ENCODE peak calls at places on chromosome 22, in nine cellular contexts. F is adrenal gland; W is heart right ventricle; J is IMR-90; P is tibial nerve; L is neuronal stem cell; Q is colonic mucosa; D is CD4-positive, alpha-beta memory T cell; B is astrocyte. E is an unnamed sample.

GRCh38 chr22:26673485-26673884 is 16.1 kb downstream of the MIAT start:
- DNase-seq in F (no peak), W (no peak), J (no peak), P (no peak), L (no peak), Q (peak; percentile 35), D (no peak), B (peak; percentile 41), E (peak; percentile 44)

GRCh38 chr22:43110444-43110926 is at the start of gene BIK:
- DNase-seq in F (peak; percentile 78), W (peak; percentile 38), J (no peak), P (peak; percentile 17), L (peak; percentile 56), Q (peak; percentile 72), D (peak; percentile 35), B (no peak), E (peak; percentile 30)

GRCh38 chr22:18001040-18001893 is 23.1 kb downstream of the MICAL3 start:
- DNase-seq in F (peak; percentile 94), W (peak; percentile 90), J (peak; percentile 99), P (peak; percentile 87), L (peak; percentile 98), Q (peak; percentile 92), D (peak; percentile 69), B (peak; percentile 97), E (peak; percentile 92)

GRCh38 chr22:20520093-20520511 is 12.7 kb downstream of the MED15 start:
- DNase-seq in F (peak; percentile 55), W (no peak), J (peak; percentile 82), P (no peak), L (no peak), Q (no peak), D (no peak), B (peak; percentile 47), E (no peak)

GRCh38 chr22:46296257-46297150 is at the start of gene GTSE1:
- DNase-seq in F (peak; percentile 99), W (peak; percentile 99), J (peak; percentile 96), P (peak; percentile 92), L (peak; percentile 98), Q (peak; percentile 98), D (peak; percentile 94), B (peak; percentile 85), E (peak; percentile 97)

GRCh38 chr22:39341179-39341578 is 8.6 kb upstream of the SYNGR1 start:
- DNase-seq in F (no peak), W (no peak), J (no peak), P (no peak), L (no peak), Q (no peak), D (no peak), B (no peak), E (no peak)

GRCh38 chr22:27228771-27229170 is 571.4 kb downstream of the MIAT start:
- DNase-seq in F (no peak), W (no peak), J (no peak), P (no peak), L (no peak), Q (no peak), D (no peak), B (no peak), E (no peak)

GRCh38 chr22:23504522-23504921 is 75.6 kb downstream of the IGLL1 start:
- DNase-seq in F (peak; percentile 56), W (no peak), J (no peak), P (no peak), L (no peak), Q (no peak), D (no peak), B (no peak), E (no peak)

GRCh38 chr22:50576070-50576469 is 2.2 kb downstream of the CPT1B start:
- DNase-seq in F (peak; percentile 28), W (no peak), J (peak; percentile 44), P (no peak), L (no peak), Q (no peak), D (no peak), B (peak; percentile 12), E (peak; percentile 10)

GRCh38 chr22:32343929-32344328 is 13.7 kb upstream of the RFPL3 start:
- DNase-seq in F (no peak), W (no peak), J (no peak), P (no peak), L (no peak), Q (no peak), D (no peak), B (no peak), E (no peak)

DNA sequence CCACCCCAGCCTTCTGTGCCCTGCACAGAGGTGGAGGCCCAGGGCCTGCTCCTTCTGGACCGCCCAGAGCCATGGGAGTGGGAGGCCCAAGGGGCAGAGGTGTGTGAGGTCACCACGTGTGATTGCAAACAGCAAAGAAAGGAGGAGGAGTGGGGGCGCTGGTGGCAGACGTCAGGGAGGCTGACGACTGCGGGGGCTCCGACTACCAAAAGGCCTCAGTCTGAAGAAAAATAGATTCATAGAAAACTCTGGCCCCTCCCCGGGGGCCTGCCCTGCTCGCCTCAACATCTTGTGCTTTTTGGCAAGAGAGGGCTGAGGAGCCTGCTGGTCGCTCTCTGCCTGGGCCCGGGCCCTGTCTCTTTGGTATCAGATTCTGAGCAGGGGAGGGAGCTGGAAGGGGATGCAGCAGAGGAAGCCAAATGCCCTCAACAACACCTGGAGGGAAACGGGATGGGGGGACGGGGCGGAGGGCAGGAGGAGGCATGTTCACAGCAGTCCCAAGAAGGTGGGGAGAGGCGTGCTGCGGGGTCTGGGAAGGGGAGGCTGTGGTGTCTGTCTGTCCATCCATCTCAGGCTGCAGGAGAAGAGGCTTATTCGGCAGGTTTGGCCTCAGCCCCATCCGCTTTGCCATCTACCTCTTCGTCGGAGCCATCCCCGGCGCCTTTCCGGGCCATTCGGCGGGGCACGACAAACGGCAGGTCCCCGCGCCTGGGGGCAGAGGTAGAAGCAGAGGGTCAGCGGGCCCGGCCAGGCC is 29.3 kb downstream of the APOL1 start:
- DNase-seq in F (no peak), W (no peak), J (no peak), P (no peak), L (no peak), Q (no peak), D (no peak), B (no peak), E (no peak)
- H3K36me3 ChIP-seq in F (no peaks in the 10 kb centered on the region), W (peaks cover 46% of the 10 kb centered on the region), J (peaks cover 78% of the 10 kb centered on the region), P (peaks cover 43% of the 10 kb centered on the region), L (peaks cover 53% of the 10 kb centered on the region), Q (peaks cover 55% of the 10 kb centered on the region), D (peaks cover 66% of the 10 kb centered on the region), B (peaks cover 74% of the 10 kb centered on the region), E (peaks cover 81% of the 10 kb centered on the region)

GRCh38 chr22:49188591-49188990 is 639.1 kb downstream of the BRD1 start:
- DNase-seq in F (no peak), W (no peak), J (no peak), P (no peak), L (no peak), Q (no peak), D (no peak), B (no peak), E (no peak)

GRCh38 chr22:49185312-49185969 is 642.2 kb downstream of the BRD1 start:
- DNase-seq in F (no peak), W (no peak), J (no peak), P (no peak), L (no peak), Q (no peak), D (no peak), B (no peak), E (no peak)

GRCh38 chr22:49186293-49186692 is 641.4 kb downstream of the BRD1 start:
- DNase-seq in F (no peak), W (no peak), J (no peak), P (no peak), L (no peak), Q (no peak), D (no peak), B (no peak), E (no peak)

GRCh38 chr22:49188091-49188490 is 639.6 kb downstream of the BRD1 start:
- DNase-seq in F (no peak), W (no peak), J (no peak), P (no peak), L (no peak), Q (no peak), D (no peak), B (no peak), E (no peak)

DNA sequence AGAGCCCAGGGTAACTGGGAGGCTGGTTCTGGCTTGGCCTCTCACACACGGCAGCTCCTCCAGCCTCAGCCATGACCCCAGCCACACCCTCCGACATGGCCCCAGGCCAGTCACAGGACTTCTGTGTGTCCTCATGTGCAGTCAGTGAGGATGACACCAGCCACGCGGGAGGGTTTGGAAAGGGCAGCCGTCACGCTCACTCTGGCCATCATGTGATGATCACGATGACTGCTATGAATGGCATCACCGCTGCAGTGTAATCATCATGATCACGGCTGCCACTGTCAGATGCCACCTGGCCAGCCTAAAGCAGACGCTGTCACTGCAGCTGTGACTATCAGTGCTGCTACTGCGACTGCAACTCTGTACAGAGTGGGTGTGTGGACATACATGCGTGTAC is 640.9 kb downstream of the BRD1 start:
- DNase-seq in F (no peak), W (no peak), J (no peak), P (no peak), L (no peak), Q (no peak), D (no peak), B (no peak), E (no peak)
- H3K4me3 ChIP-seq in F (no peak overlapping the region), W (no peak overlapping the region), J (no peak overlapping the region), P (no peak overlapping the region), L (peak overlapping the region; percentile 56), Q (no peak overlapping the region), D (no peak overlapping the region), B (no peak overlapping the region), E (no peak overlapping the region)

DNA sequence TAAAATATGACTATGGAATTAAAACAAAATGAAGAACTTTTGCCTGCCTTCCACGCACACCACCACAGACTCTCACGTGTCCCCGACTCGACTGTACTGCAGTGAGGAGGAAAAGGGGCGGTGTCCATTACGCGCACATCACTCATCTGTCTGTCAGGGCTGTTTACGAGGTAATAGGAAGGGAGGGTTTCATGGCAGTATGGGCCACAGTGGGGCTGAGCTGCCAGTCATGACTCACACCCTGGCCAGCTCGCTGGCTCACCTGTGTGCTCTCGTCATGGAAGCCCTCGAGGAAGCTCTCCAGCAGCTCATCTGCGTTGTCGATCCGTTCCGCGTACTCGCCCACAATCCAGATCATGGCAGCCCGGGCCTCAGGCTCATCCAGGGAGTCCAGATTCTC is 33.5 kb upstream of the RASL10A start:
- DNase-seq in F (no peak), W (no peak), J (no peak), P (no peak), L (no peak), Q (no peak), D (no peak), B (no peak), E (no peak)
- H3K36me3 ChIP-seq in F (no peaks in the 10 kb centered on the region), W (peaks cover 47% of the 10 kb centered on the region), J (peaks cover 64% of the 10 kb centered on the region), P (peaks cover 41% of the 10 kb centered on the region), L (peaks cover 39% of the 10 kb centered on the region), Q (peaks cover 10% of the 10 kb centered on the region), D (peaks cover 78% of the 10 kb centered on the region), B (peaks cover 33% of the 10 kb centered on the region), E (peaks cover 37% of the 10 kb centered on the region)

GRCh38 chr22:44677299-44678244 is 24.4 kb upstream of the PRR5 start:
- DNase-seq in F (no peak), W (no peak), J (no peak), P (no peak), L (no peak), Q (no peak), D (no peak), B (no peak), E (no peak)
- H3K4me3 ChIP-seq in F (no peak overlapping the region), W (no peak overlapping the region), J (no peak overlapping the region), P (no peak overlapping the region), L (no peak overlapping the region), Q (peak overlapping the region; percentile 38), D (no peak overlapping the region), B (no peak overlapping the region), E (no peak overlapping the region)

E was measured in MG63.